ENCODE peak calls at places on chromosomes 11 and 22, in six cellular contexts. Y is hepatocyte, W is left ventricle myocardium inferior, T is GM23248, O is RWPE1, R is HCT116. B is an unnamed sample.
A peak's percentile ranks its signal among the peaks of the same experiment; 100 is the strongest.

GRCh38 chr11:116702772-116703360 is 69.9 kb downstream of the BUD13 start:
- DNase-seq in Y (no peak), W (no peak), T (no peak), O (no peak), R (no peak), B (no peak)

GRCh38 chr11:75891947-75892739 is 77.1 kb downstream of the UVRAG start:
- DNase-seq in Y (no peak), W (no peak), T (no peak), O (no peak), R (no peak), B (no peak)

GRCh38 chr11:111733655-111734088 is 32.5 kb downstream of the PPP2R1B start:
- DNase-seq in Y (no peak), W (no peak), T (peak; percentile 48), O (no peak), R (no peak), B (no peak)

GRCh38 chr11:129974672-129975071 is 28.0 kb downstream of the PRDM10 start:
- DNase-seq in Y (no peak), W (no peak), T (no peak), O (no peak), R (no peak), B (no peak)

GRCh38 chr11:69501891-69502860 is 20.7 kb downstream of the LINC01488 start:
- DNase-seq in Y (no peak), W (peak; percentile 48), T (no peak), O (no peak), R (no peak), B (no peak)

GRCh38 chr11:6448574-6448973 is 7.8 kb upstream of the HPX start:
- DNase-seq in Y (no peak), W (no peak), T (no peak), O (no peak), R (no peak), B (no peak)

GRCh38 chr22:24076091-24076867 is 65.2 kb downstream of the CABIN1 start:
- DNase-seq in Y (no peak), W (no peak), T (peak; percentile 61), O (peak; percentile 2), R (no peak), B (peak; percentile 6)

GRCh38 chr22:19206287-19206686 is 27.8 kb upstream of the SLC25A1 start:
- DNase-seq in Y (no peak), W (no peak), T (no peak), O (no peak), R (no peak), B (no peak)

GRCh38 chr22:47094861-47095330 is 332.4 kb downstream of the TBC1D22A start:
- DNase-seq in Y (no peak), W (no peak), T (peak; percentile 17), O (peak; percentile 44), R (no peak), B (no peak)

GRCh38 chr11:125404811-125405481 is 91.1 kb downstream of the FEZ1 start:
- DNase-seq in Y (peak; percentile 82), W (peak; percentile 76), T (peak; percentile 67), O (peak; percentile 70), R (peak; percentile 21), B (peak; percentile 86)

GRCh38 chr11:44623321-44623715 is 57.9 kb downstream of the CD82 start:
- DNase-seq in Y (no peak), W (no peak), T (no peak), O (no peak), R (no peak), B (peak; percentile 3)

GRCh38 chr22:47175151-47175760 is 412.8 kb downstream of the TBC1D22A start:
- DNase-seq in Y (no peak), W (no peak), T (peak; percentile 85), O (no peak), R (no peak), B (peak; percentile 69)

GRCh38 chr22:33873186-33873585 is 47.1 kb downstream of the LARGE1 start:
- DNase-seq in Y (no peak), W (peak; percentile 53), T (peak; percentile 57), O (no peak), R (no peak), B (peak; percentile 35)

GRCh38 chr22:43008509-43008908 is 6.4 kb downstream of the PACSIN2 start:
- DNase-seq in Y (no peak), W (no peak), T (peak; percentile 65), O (no peak), R (no peak), B (no peak)

GRCh38 chr11:114162719-114163123 is 103.2 kb downstream of the ZBTB16 start:
- DNase-seq in Y (peak; percentile 94), W (peak; percentile 86), T (peak; percentile 96), O (peak; percentile 89), R (no peak), B (peak; percentile 90)

GRCh38 chr11:44566952-44567875 is 1.8 kb downstream of the CD82 start:
- DNase-seq in Y (no peak), W (no peak), T (no peak), O (no peak), R (no peak), B (no peak)

GRCh38 chr11:78354741-78355705 is 62.6 kb downstream of the GAB2 start:
- DNase-seq in Y (no peak), W (no peak), T (peak; percentile 65), O (no peak), R (no peak), B (no peak)

GRCh38 chr11:5705688-5706087 is 16.1 kb downstream of the TRIM22 start:
- DNase-seq in Y (no peak), W (no peak), T (peak; percentile 30), O (no peak), R (no peak), B (no peak)

GRCh38 chr22:36860821-36861659 is at the start of gene NCF4:
- DNase-seq in Y (no peak), W (peak; percentile 64), T (no peak), O (no peak), R (no peak), B (no peak)

GRCh38 chr11:116732740-116733385 is 39.9 kb downstream of the BUD13 start:
- DNase-seq in Y (peak; percentile 84), W (peak; percentile 44), T (peak; percentile 82), O (peak; percentile 82), R (peak; percentile 45), B (peak; percentile 65)

GRCh38 chr11:134124660-134125451 is 56.0 kb downstream of the JAM3 start:
- DNase-seq in Y (peak; percentile 61), W (peak; percentile 62), T (peak; percentile 43), O (no peak), R (no peak), B (peak; percentile 57)

GRCh38 chr11:36167073-36167472 is 122.2 kb downstream of the COMMD9 start:
- DNase-seq in Y (no peak), W (no peak), T (no peak), O (no peak), R (no peak), B (no peak)

GRCh38 chr11:13009476-13009920 is 382 bp downstream of the RASSF10 start:
- DNase-seq in Y (no peak), W (no peak), T (peak; percentile 34), O (no peak), R (no peak), B (no peak)

GRCh38 chr11:78659326-78660319 is 85.0 kb upstream of the NARS2 start:
- DNase-seq in Y (no peak), W (no peak), T (no peak), O (no peak), R (no peak), B (no peak)

GRCh38 chr22:35995772-35996171 is 32.9 kb downstream of the RBFOX2 start:
- DNase-seq in Y (peak; percentile 80), W (peak; percentile 77), T (peak; percentile 97), O (peak; percentile 9), R (no peak), B (peak; percentile 91)

GRCh38 chr11:74388678-74389327 is 9.4 kb downstream of the PGM2L1 start:
- DNase-seq in Y (peak; percentile 79), W (no peak), T (peak; percentile 72), O (peak; percentile 36), R (no peak), B (peak; percentile 78)

GRCh38 chr11:102495161-102496042 is 35.1 kb downstream of the MMP7 start:
- DNase-seq in Y (peak; percentile 87), W (no peak), T (peak; percentile 85), O (peak; percentile 66), R (peak; percentile 81), B (no peak)

GRCh38 chr22:39690901-39691620 is 120.5 kb downstream of the CACNA1I start:
- DNase-seq in Y (peak; percentile 18), W (no peak), T (peak; percentile 24), O (no peak), R (no peak), B (no peak)

GRCh38 chr11:69707156-69707555 is 3.3 kb upstream of the FGF19 start:
- DNase-seq in Y (no peak), W (no peak), T (no peak), O (peak; percentile 87), R (no peak), B (no peak)

GRCh38 chr11:122748968-122749687 is 89.2 kb upstream of the CRTAM start:
- DNase-seq in Y (no peak), W (no peak), T (peak; percentile 97), O (no peak), R (no peak), B (no peak)

GRCh38 chr11:72583177-72583553 is 91.1 kb downstream of the PDE2A start:
- DNase-seq in Y (no peak), W (no peak), T (no peak), O (no peak), R (no peak), B (peak; percentile 23)

GRCh38 chr11:13826505-13827278 is 135.8 kb upstream of the SPON1 start:
- DNase-seq in Y (no peak), W (no peak), T (peak; percentile 27), O (peak; percentile 68), R (no peak), B (no peak)

GRCh38 chr11:105244157-105244820 is 104.7 kb upstream of the CARD18 start:
- DNase-seq in Y (peak; percentile 7), W (no peak), T (peak; percentile 93), O (peak; percentile 73), R (peak; percentile 47), B (no peak)

DNA sequence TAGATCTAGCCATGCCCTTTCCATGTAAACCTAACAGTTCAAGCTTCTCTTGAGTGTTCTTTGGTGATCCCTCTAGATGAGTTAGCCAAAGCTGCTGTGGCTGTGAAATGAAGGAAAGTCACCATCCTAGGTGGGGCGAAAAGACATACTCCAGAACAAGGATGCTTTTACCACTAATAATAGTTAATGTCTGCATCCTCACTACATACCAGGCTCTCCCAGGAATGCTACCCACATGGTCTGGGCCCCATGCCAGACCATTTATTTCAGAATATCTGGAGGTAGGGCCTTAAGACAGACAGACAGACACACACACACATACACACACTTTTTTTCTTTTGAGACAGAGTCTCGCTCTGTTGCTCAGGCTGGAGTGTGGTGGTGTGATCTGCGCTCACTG is 14.7 kb downstream of the ABTB2 start:
- DNase-seq in Y (no peak), W (no peak), T (peak; percentile 80), O (peak; percentile 63), R (no peak), B (no peak)
- H3K27ac ChIP-seq in Y (no peak overlapping the region), W (no peak overlapping the region), T (no peak overlapping the region), O (peak overlapping the region; percentile 21), R (no peak overlapping the region), B (no peak overlapping the region)

GRCh38 chr11:107695446-107695845 is 16.4 kb downstream of the SLN start:
- DNase-seq in Y (no peak), W (no peak), T (peak; percentile 71), O (no peak), R (no peak), B (no peak)
- H3K27ac ChIP-seq in Y (no peak overlapping the region), W (no peak overlapping the region), T (peak overlapping the region; percentile 84), O (no peak overlapping the region), R (no peak overlapping the region), B (no peak overlapping the region)

GRCh38 chr11:34667810-34668582 is 47.1 kb downstream of the EHF start:
- DNase-seq in Y (peak; percentile 23), W (no peak), T (no peak), O (no peak), R (no peak), B (no peak)
- H3K27ac ChIP-seq in Y (no peak overlapping the region), W (no peak overlapping the region), T (no peak overlapping the region), O (no peak overlapping the region), R (no peak overlapping the region), B (no peak overlapping the region)

GRCh38 chr22:49956418-49956770 is 4.2 kb upstream of the PIM3 start:
- DNase-seq in Y (no peak), W (no peak), T (no peak), O (no peak), R (no peak), B (no peak)
- H3K27ac ChIP-seq in Y (no peak overlapping the region), W (peak overlapping the region; percentile 83), T (no peak overlapping the region), O (peak overlapping the region; percentile 92), R (no peak overlapping the region), B (no peak overlapping the region)